ENCODE peak calls at places on chromosome 7, in eight cellular contexts. U is MM.1S; Q is left cardiac atrium; S is KG1; W is AG04450; I is EH; E is C1 segment of cervical spinal cord; X is stimulated activated CD8-positive, alpha-beta memory T cell treated with anti-CD3 and anti-CD28 coated beads, Interleukin-4, amount 100 ng/mL, for 4 hours. B is an unnamed sample.

GRCh38 chr7:140214075-140214684 is 37.4 kb upstream of the KDM7A start:
- DNase-seq in X (no peak), U (peak; percentile 86), E (no peak), I (no peak), Q (peak; percentile 34), S (no peak), W (no peak), B (no peak)

GRCh38 chr7:130794619-130794922 is 60.6 kb upstream of the KLF14 start:
- DNase-seq in I (no peak), U (no peak), E (no peak), S (no peak), X (no peak), W (no peak), Q (no peak), B (no peak)

GRCh38 chr7:5597772-5598171 is 174.1 kb upstream of the TNRC18 start:
- DNase-seq in S (no peak), Q (no peak), U (no peak), X (no peak), E (no peak), I (peak; percentile 41), W (no peak), B (no peak)

GRCh38 chr7:143519411-143520131 is 41.9 kb downstream of the TAS2R41 start:
- DNase-seq in X (no peak), U (no peak), I (peak; percentile 73), S (no peak), E (no peak), W (peak; percentile 43), Q (peak; percentile 18), B (no peak)

GRCh38 chr7:141550694-141551079 is 523 bp upstream of the AGK start:
- DNase-seq in S (no peak), W (no peak), I (peak; percentile 32), E (peak; percentile 47), X (no peak), Q (no peak), U (no peak), B (no peak)

GRCh38 chr7:32115831-32116230 is 45.6 kb upstream of the PDE1C start:
- DNase-seq in Q (no peak), E (no peak), U (no peak), S (no peak), I (peak; percentile 98), X (no peak), W (no peak), B (no peak)

GRCh38 chr7:150962743-150963399 is 15.2 kb downstream of the KCNH2 start:
- DNase-seq in W (no peak), I (peak; percentile 52), Q (peak; percentile 66), S (no peak), U (peak; percentile 41), X (no peak), E (peak; percentile 41), B (peak; percentile 85)

GRCh38 chr7:77434570-77434969 is 18.4 kb upstream of the GSAP start:
- DNase-seq in I (peak; percentile 56), U (no peak), S (no peak), W (no peak), Q (no peak), X (no peak), E (no peak), B (no peak)

GRCh38 chr7:155405399-155406318 is 52.3 kb upstream of the EN2 start:
- DNase-seq in U (no peak), E (peak; percentile 32), X (no peak), Q (no peak), W (no peak), I (no peak), S (no peak), B (no peak)

GRCh38 chr7:156616269-156617202 is 24.0 kb upstream of the RNF32 start:
- DNase-seq in I (no peak), E (no peak), W (no peak), U (no peak), S (no peak), Q (no peak), X (no peak), B (no peak)

GRCh38 chr7:91228927-91229326 is 35.3 kb upstream of the FZD1 start:
- DNase-seq in Q (no peak), S (no peak), E (no peak), W (no peak), U (no peak), X (no peak), I (peak; percentile 49), B (no peak)

GRCh38 chr7:101936612-101937231 is 119.3 kb downstream of the CUX1 start:
- DNase-seq in U (no peak), I (peak; percentile 64), S (no peak), W (no peak), Q (peak; percentile 67), E (no peak), X (no peak), B (peak; percentile 87)

GRCh38 chr7:104758504-104758903 is 255.5 kb upstream of the KMT2E start:
- DNase-seq in I (no peak), Q (no peak), W (no peak), E (no peak), X (no peak), S (no peak), U (no peak), B (no peak)

GRCh38 chr7:93697901-93698300 is 123.4 kb upstream of the CALCR start:
- DNase-seq in Q (no peak), I (no peak), S (no peak), X (no peak), U (no peak), E (no peak), W (no peak), B (no peak)

GRCh38 chr7:25758559-25758958 is 393.4 kb upstream of the NFE2L3 start:
- DNase-seq in E (no peak), X (no peak), W (no peak), Q (no peak), U (no peak), S (no peak), I (no peak), B (no peak)